ENCODE peak calls at places on chromosome 11, in six cellular contexts. X is AG10803, Y is cardiac fibroblast, G is neural progenitor cell, F is stomach, V is AG09309. K is an unnamed sample.

GRCh38 chr11:71948314-71949027 is 19.6 kb downstream of the RNF121 start:
- DNase-seq in Y (no peak), G (no peak), F (peak), X (no peak), V (no peak), K (no peak)

GRCh38 chr11:9756461-9756860 is 92.6 kb downstream of the SWAP70 start:
- DNase-seq in F (no peak), V (no peak), X (no peak), Y (no peak), G (no peak), K (no peak)

GRCh38 chr11:77397631-77398030 is 76.3 kb downstream of the PAK1 start:
- DNase-seq in V (no peak), F (no peak), G (no peak), Y (no peak), X (no peak), K (no peak)

GRCh38 chr11:117492578-117493251 is 165.1 kb downstream of the CEP164 start:
- DNase-seq in G (peak), V (no peak), Y (no peak), F (no peak), X (no peak), K (peak)

GRCh38 chr11:65381721-65382035 is 768 bp downstream of the SLC25A45 start:
- DNase-seq in X (peak), F (no peak), Y (peak), G (no peak), V (no peak), K (no peak)

GRCh38 chr11:66454253-66454652 is 12.5 kb upstream of the PELI3 start:
- DNase-seq in X (no peak), Y (no peak), G (no peak), V (no peak), F (no peak), K (no peak)

GRCh38 chr11:16412525-16413194 is 56.3 kb upstream of the SOX6 start:
- DNase-seq in Y (no peak), V (no peak), G (no peak), X (no peak), F (no peak), K (no peak)

GRCh38 chr11:3412837-3413236 is 33.9 kb upstream of the ZNF195 start:
- DNase-seq in Y (no peak), G (no peak), F (no peak), V (no peak), X (no peak), K (no peak)

GRCh38 chr11:20443596-20443995 is 56.1 kb downstream of the PRMT3 start:
- DNase-seq in Y (peak), G (peak), F (no peak), V (no peak), X (peak), K (peak)

GRCh38 chr11:125572916-125573315 is 3.6 kb downstream of the EI24 start:
- DNase-seq in F (no peak), X (no peak), V (no peak), G (no peak), Y (no peak), K (no peak)

GRCh38 chr11:8318536-8318935 is 54.9 kb upstream of the LMO1 start:
- DNase-seq in Y (no peak), F (no peak), X (no peak), V (no peak), G (peak), K (peak)
- TF ChIP-seq CTCF in Y (no peak), F (no peak), X (no peak), V (peak), G (peak), K (peak)

DNA sequence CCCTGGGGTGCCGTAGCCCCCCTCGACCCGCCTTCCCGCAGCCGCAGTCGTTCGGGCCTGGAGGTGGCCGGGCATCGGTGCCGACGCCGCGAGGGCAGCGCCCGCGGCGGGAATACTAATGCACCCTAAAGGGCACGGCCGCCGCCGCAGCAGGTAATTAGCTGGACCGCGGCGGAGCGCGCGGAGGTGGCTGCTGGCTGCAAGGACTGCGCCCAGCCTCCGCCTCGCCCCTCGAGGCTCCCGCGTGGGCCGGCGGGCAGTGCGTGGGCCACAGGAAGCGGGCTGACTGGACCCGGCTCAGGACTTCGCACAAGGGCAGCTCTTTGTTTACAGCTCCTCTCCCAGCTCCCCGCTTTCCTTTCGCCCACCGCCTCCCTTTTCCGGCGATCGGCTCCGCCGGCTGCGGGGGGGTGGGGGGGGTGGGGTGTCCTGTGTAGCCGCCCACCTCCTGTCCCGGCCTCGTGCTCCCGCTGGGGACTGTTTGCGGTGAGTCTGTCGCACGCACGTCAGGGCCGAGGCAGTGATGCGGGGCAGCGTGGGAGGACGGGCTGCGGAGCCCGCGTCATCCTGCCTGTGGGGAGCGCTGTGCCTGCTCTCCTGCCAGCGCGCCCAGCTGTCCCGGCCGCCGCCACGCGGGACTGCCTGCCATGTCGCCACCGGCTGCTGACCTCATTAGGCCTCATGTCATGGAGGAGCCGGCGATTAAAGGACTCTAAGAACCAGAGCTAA is 53.2 kb downstream of the GRIK4 start:
- DNase-seq in V (no peak), F (no peak), G (peak), X (peak), Y (peak), K (peak)
- TF ChIP-seq CTCF in V (no peak), F (no peak), G (peak), X (peak), Y (no peak), K (no peak)

GRCh38 chr11:6991227-6991626 is 28.9 kb downstream of the ZNF214 start:
- DNase-seq in Y (no peak), X (no peak), V (no peak), F (no peak), G (peak), K (peak)

GRCh38 chr11:6992457-6993431 is 27.4 kb downstream of the ZNF214 start:
- DNase-seq in G (no peak), V (peak), F (no peak), X (peak), Y (peak), K (no peak)

GRCh38 chr11:6992026-6992425 is 28.1 kb downstream of the ZNF214 start:
- DNase-seq in F (no peak), X (peak), G (no peak), V (peak), Y (peak), K (no peak)

DNA sequence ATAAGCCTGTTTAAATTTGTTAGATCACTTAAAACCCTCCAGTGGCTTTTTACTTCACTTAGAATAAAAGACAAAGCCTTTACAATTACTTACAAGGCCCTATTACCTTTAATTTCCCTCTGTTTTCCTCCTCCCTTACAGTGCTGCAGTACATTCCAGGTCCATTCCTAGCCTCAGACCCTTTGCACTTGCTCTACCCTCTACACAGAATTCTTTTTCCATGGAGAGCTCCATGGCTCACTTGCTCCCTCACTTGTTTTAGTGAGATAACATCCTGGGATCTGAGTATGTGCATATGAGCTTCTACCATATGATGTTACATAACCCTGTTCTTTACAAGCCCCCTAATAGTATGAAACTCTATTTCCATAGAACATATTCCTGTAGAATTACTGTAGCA is 24.4 kb downstream of the ZNF214 start:
- DNase-seq in G (no peak), X (no peak), Y (no peak), V (no peak), F (no peak), K (peak)
- TF ChIP-seq CTCF in G (no peak), X (no peak), Y (no peak), V (no peak), F (no peak), K (peak)

GRCh38 chr11:94107363-94107762 is 21.3 kb upstream of the PANX1 start:
- DNase-seq in F (no peak), Y (no peak), X (no peak), V (no peak), G (no peak), K (peak)
- TF ChIP-seq CTCF in F (no peak), Y (peak), X (peak), V (peak), G (peak), K (peak)

GRCh38 chr11:19349340-19350025 is 108.7 kb upstream of the E2F8 start:
- DNase-seq in F (no peak), X (no peak), G (no peak), V (no peak), Y (no peak), K (no peak)

GRCh38 chr11:19345519-19345847 is 104.7 kb upstream of the E2F8 start:
- DNase-seq in Y (peak), G (peak), F (no peak), X (no peak), V (no peak), K (peak)

GRCh38 chr11:19344661-19345518 is 104.1 kb upstream of the E2F8 start:
- DNase-seq in G (peak), X (peak), Y (peak), F (peak), V (no peak), K (peak)

GRCh38 chr11:19347911-19348310 is 107.2 kb upstream of the E2F8 start:
- DNase-seq in G (peak), V (no peak), X (no peak), F (no peak), Y (peak), K (no peak)

GRCh38 chr11:19345848-19346681 is 105.3 kb upstream of the E2F8 start:
- DNase-seq in G (peak), X (no peak), Y (peak), V (no peak), F (peak), K (peak)
- TF ChIP-seq CTCF in G (peak), X (no peak), Y (no peak), V (no peak), F (no peak), K (no peak)

GRCh38 chr11:68825603-68826002 is 16.1 kb downstream of the CPT1A start:
- DNase-seq in V (no peak), Y (peak), F (peak), G (peak), X (no peak), K (peak)
- TF ChIP-seq CTCF in V (peak), Y (no peak), F (peak), G (peak), X (no peak), K (peak)